ENCODE peak calls at places on chromosomes 5 and 9, in ten cellular contexts. Z is epithelial cell of esophagus, A is mucosa of descending colon, I is pancreas, W is OCI-LY7, Q is left ventricle myocardium inferior, L is GM12865, O is thyroid gland, G is progenitor cell of endocrine pancreas, X is fibroblast of the aortic adventitia. R is an unnamed sample.

GRCh38 chr9:136769710-136770191 is 5.4 kb upstream of the LCN15 start:
- DNase-seq in O (no peak), Q (no peak), L (peak), I (no peak), X (no peak), A (peak), W (peak), G (no peak), Z (peak), R (peak)

GRCh38 chr5:118651002-118651401 is 337.3 kb downstream of the DTWD2 start:
- DNase-seq in O (no peak), X (no peak), G (no peak), A (no peak), L (no peak), W (no peak), Q (no peak), I (no peak), Z (no peak), R (no peak)

GRCh38 chr5:53031695-53032096 is 42.5 kb downstream of the ITGA2 start:
- DNase-seq in Q (no peak), O (no peak), Z (peak), X (peak), W (no peak), I (no peak), L (no peak), G (no peak), A (no peak), R (no peak)

GRCh38 chr5:134427540-134428041 is 15.9 kb upstream of the CDKN2AIPNL start:
- DNase-seq in A (no peak), Q (no peak), X (no peak), I (no peak), Z (no peak), G (no peak), L (no peak), W (no peak), O (no peak), R (no peak)

GRCh38 chr5:16819522-16820167 is 116.4 kb downstream of the MYO10 start:
- DNase-seq in W (no peak), Z (peak), G (no peak), A (no peak), Q (no peak), I (no peak), O (no peak), L (no peak), X (peak), R (no peak)

GRCh38 chr9:114367823-114368609 is 19.8 kb downstream of the AKNA start:
- DNase-seq in Z (no peak), A (no peak), L (no peak), O (no peak), I (no peak), G (no peak), W (no peak), Q (no peak), X (no peak), R (no peak)

GRCh38 chr9:15373201-15373530 is 49.5 kb upstream of the SNAPC3 start:
- DNase-seq in L (no peak), A (no peak), Z (no peak), W (no peak), O (no peak), Q (no peak), G (no peak), I (no peak), X (peak), R (no peak)

GRCh38 chr9:114588150-114588663 is 638 bp downstream of the ATP6V1G1 start:
- DNase-seq in L (peak), O (peak), Q (no peak), Z (no peak), A (no peak), W (peak), X (peak), G (no peak), I (no peak), R (no peak)

GRCh38 chr9:116327702-116328440 is 174.3 kb downstream of the PAPPA start:
- DNase-seq in G (no peak), Q (no peak), W (no peak), A (no peak), X (peak), O (no peak), L (no peak), I (no peak), Z (no peak), R (no peak)

GRCh38 chr5:35854248-35854647 is 2.4 kb upstream of the IL7R start:
- DNase-seq in L (peak), O (no peak), W (no peak), G (no peak), Z (no peak), A (no peak), I (no peak), X (no peak), Q (no peak), R (no peak)

GRCh38 chr5:9249231-9249630 is 296.6 kb downstream of the SEMA5A start:
- DNase-seq in Z (no peak), L (no peak), W (no peak), A (no peak), O (no peak), X (no peak), I (no peak), G (no peak), Q (no peak), R (no peak)

GRCh38 chr5:128199104-128199503 is 115.5 kb downstream of the SLC12A2 start:
- DNase-seq in X (peak), Z (peak), O (no peak), L (no peak), G (no peak), W (no peak), Q (no peak), A (no peak), I (peak), R (no peak)

GRCh38 chr9:14515564-14516198 is 177.6 kb downstream of the ZDHHC21 start:
- DNase-seq in Q (no peak), G (no peak), A (no peak), Z (no peak), I (no peak), L (no peak), X (no peak), O (no peak), W (no peak), R (no peak)

GRCh38 chr9:70073193-70073592 is 29.5 kb downstream of the MAMDC2 start:
- DNase-seq in Z (no peak), W (no peak), O (no peak), X (peak), I (no peak), G (no peak), A (no peak), Q (no peak), L (no peak), R (no peak)

GRCh38 chr9:109906766-109907382 is 126.9 kb downstream of the PALM2AKAP2 start:
- DNase-seq in O (no peak), W (peak), I (no peak), X (peak), Z (peak), L (peak), A (no peak), Q (no peak), G (no peak), R (no peak)

GRCh38 chr5:54637654-54638053 is 120.1 kb downstream of the SNX18 start:
- DNase-seq in Z (no peak), G (no peak), A (no peak), L (no peak), X (peak), I (no peak), Q (peak), W (no peak), O (peak), R (no peak)

GRCh38 chr5:134458234-134458633 is 46.6 kb upstream of the CDKN2AIPNL start:
- DNase-seq in G (no peak), I (no peak), O (peak), Z (peak), Q (peak), A (peak), W (no peak), X (peak), L (no peak), R (no peak)

GRCh38 chr5:28779161-28779754 is 1740.9 kb upstream of the CDH9 start:
- DNase-seq in Q (no peak), L (no peak), O (no peak), A (no peak), I (no peak), G (no peak), W (no peak), Z (peak), X (no peak), R (no peak)

GRCh38 chr5:69512740-69513260 is 20.2 kb downstream of the OCLN start:
- DNase-seq in I (no peak), G (no peak), O (no peak), L (no peak), X (peak), W (no peak), Q (no peak), A (no peak), Z (peak), R (no peak)

GRCh38 chr5:174533127-174533453 is 191.3 kb upstream of the MSX2 start:
- DNase-seq in X (no peak), I (no peak), A (no peak), L (no peak), Q (no peak), W (no peak), Z (peak), O (no peak), G (no peak), R (no peak)

GRCh38 chr5:68225188-68225910 is 9.8 kb downstream of the PIK3R1 start:
- DNase-seq in I (peak), G (no peak), A (peak), W (no peak), O (peak), X (peak), L (no peak), Z (peak), Q (peak), R (no peak)

GRCh38 chr5:52283221-52283620 is 504.5 kb upstream of the ITGA1 start:
- DNase-seq in O (no peak), I (peak), A (no peak), X (no peak), L (no peak), Q (no peak), Z (peak), G (no peak), W (no peak), R (no peak)

GRCh38 chr5:60652206-60652605 is 47.8 kb downstream of the DEPDC1B start:
- DNase-seq in L (no peak), W (no peak), A (no peak), Q (no peak), O (no peak), Z (peak), X (peak), G (no peak), I (no peak), R (no peak)

GRCh38 chr9:93096811-93097382 is 880 bp downstream of the CARD19 start:
- DNase-seq in G (no peak), A (no peak), X (no peak), Q (no peak), I (no peak), O (no peak), W (no peak), L (no peak), Z (no peak), R (no peak)

GRCh38 chr9:104868687-104869404 is 59.1 kb downstream of the ABCA1 start:
- DNase-seq in Z (peak), Q (peak), X (peak), O (peak), A (peak), L (peak), G (no peak), W (peak), I (peak), R (peak)

GRCh38 chr9:108815156-108815555 is 40.6 kb downstream of the ACTL7B start:
- DNase-seq in X (no peak), A (no peak), Q (no peak), L (no peak), W (no peak), G (no peak), Z (peak), I (no peak), O (no peak), R (no peak)

GRCh38 chr9:21711504-21711903 is 90.9 kb upstream of the MTAP start:
- DNase-seq in X (no peak), A (no peak), G (no peak), W (no peak), Q (no peak), I (no peak), O (no peak), Z (peak), L (peak), R (no peak)

GRCh38 chr5:92565673-92566072 is 1015.3 kb downstream of the NR2F1-AS1 start:
- DNase-seq in W (no peak), I (no peak), A (no peak), Z (no peak), X (no peak), L (no peak), O (no peak), G (no peak), Q (no peak), R (no peak)

GRCh38 chr5:132785864-132786263 is 8.8 kb upstream of the SEPTIN8 start:
- DNase-seq in L (no peak), Q (no peak), Z (no peak), G (no peak), I (no peak), O (no peak), X (no peak), W (no peak), A (no peak), R (no peak)

GRCh38 chr5:149322518-149322917 is 22.8 kb upstream of the GRPEL2 start:
- DNase-seq in O (no peak), Q (no peak), G (no peak), I (no peak), A (peak), W (no peak), X (no peak), Z (no peak), L (no peak), R (no peak)

GRCh38 chr5:174358276-174358675 is 312.8 kb downstream of the NSG2 start:
- DNase-seq in G (no peak), Q (no peak), L (no peak), I (no peak), Z (no peak), X (no peak), O (no peak), W (no peak), A (no peak), R (no peak)

GRCh38 chr5:147303976-147304375 is 69.2 kb downstream of the STK32A start:
- DNase-seq in X (peak), A (no peak), I (no peak), O (peak), Q (no peak), Z (peak), L (no peak), W (no peak), G (no peak), R (no peak)

GRCh38 chr9:125524522-125524921 is 182.5 kb downstream of the MAPKAP1 start:
- DNase-seq in W (no peak), X (no peak), Z (no peak), O (no peak), Q (no peak), G (no peak), I (no peak), A (no peak), L (no peak), R (no peak)

GRCh38 chr9:32581512-32582143 is 8.7 kb upstream of the NDUFB6 start:
- DNase-seq in O (peak), W (peak), L (peak), X (peak), Q (no peak), I (peak), Z (peak), A (no peak), G (peak), R (peak)

GRCh38 chr9:120839146-120839545 is 3.6 kb downstream of the PSMD5 start:
- DNase-seq in Q (no peak), L (no peak), A (no peak), W (no peak), G (no peak), I (no peak), O (no peak), Z (no peak), X (peak), R (no peak)

GRCh38 chr9:21454149-21454548 is 13.9 kb downstream of the IFNA1 start:
- DNase-seq in I (no peak), L (no peak), A (no peak), G (no peak), Z (peak), O (no peak), W (no peak), Q (no peak), X (peak), R (no peak)

GRCh38 chr5:109455598-109456096 is 45.9 kb upstream of the PJA2 start:
- DNase-seq in Q (no peak), O (peak), I (no peak), G (no peak), X (peak), L (peak), W (no peak), A (no peak), Z (peak), R (peak)

GRCh38 chr9:29211681-29212589 is 1638.7 kb upstream of the C9orf72 start:
- DNase-seq in Q (no peak), W (no peak), L (peak), X (peak), A (peak), G (peak), O (peak), Z (peak), I (peak), R (peak)

GRCh38 chr5:168234133-168234532 is 57.3 kb upstream of the WWC1 start:
- DNase-seq in A (no peak), O (no peak), Q (no peak), I (no peak), X (no peak), L (no peak), W (no peak), G (no peak), Z (peak), R (no peak)

GRCh38 chr5:2238732-2239131 is 356.0 kb upstream of the IRX4 start:
- DNase-seq in O (no peak), Z (no peak), I (no peak), Q (no peak), G (no peak), A (no peak), L (no peak), W (no peak), X (no peak), R (no peak)

GRCh38 chr5:172162348-172162747 is 25.7 kb downstream of the STK10 start:
- DNase-seq in G (no peak), L (no peak), Q (no peak), W (no peak), A (no peak), O (no peak), I (no peak), X (peak), Z (no peak), R (no peak)
- TF ChIP-seq CTCF in G (no peak), L (no peak), Q (no peak), W (no peak), A (no peak), O (no peak), I (no peak), X (peak), Z (no peak), R (no peak)

GRCh38 chr5:145976431-145977155 is 40.2 kb downstream of the SH3RF2 start:
- DNase-seq in O (peak), Z (peak), L (peak), Q (no peak), A (no peak), I (no peak), X (peak), G (no peak), W (no peak), R (no peak)

GRCh38 chr5:145975361-145976066 is 39.1 kb downstream of the SH3RF2 start:
- DNase-seq in A (no peak), X (peak), W (no peak), Q (no peak), O (peak), L (peak), I (peak), G (no peak), Z (peak), R (no peak)

GRCh38 chr5:145971701-145972100 is 35.3 kb downstream of the SH3RF2 start:
- DNase-seq in O (no peak), L (no peak), A (no peak), W (no peak), Z (no peak), I (no peak), Q (no peak), X (no peak), G (no peak), R (no peak)

GRCh38 chr5:145978171-145978570 is 41.8 kb downstream of the SH3RF2 start:
- DNase-seq in A (no peak), W (no peak), I (no peak), L (no peak), Z (no peak), O (no peak), Q (no peak), G (no peak), X (no peak), R (no peak)

DNA sequence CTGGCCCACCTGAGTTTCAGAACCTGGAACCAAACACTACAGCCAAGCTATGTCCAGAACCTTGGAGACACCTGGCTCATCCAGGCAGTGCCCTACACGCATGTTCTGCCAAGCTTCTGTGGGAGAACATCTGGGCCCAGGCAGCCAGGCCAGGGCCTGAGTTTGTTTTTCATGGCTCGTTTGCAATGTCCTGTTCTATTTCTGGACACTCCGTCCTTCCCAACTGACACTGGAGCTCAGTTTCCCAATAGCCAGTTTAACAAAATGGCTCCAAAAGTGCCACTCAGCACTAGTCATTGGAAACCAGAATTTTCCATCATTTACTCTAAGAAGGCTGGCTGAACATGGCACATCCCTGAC is 38.6 kb downstream of the SH3RF2 start:
- DNase-seq in A (no peak), Q (peak), L (no peak), G (no peak), X (no peak), O (no peak), Z (no peak), W (no peak), I (peak), R (no peak)
- TF ChIP-seq CTCF in A (no peak), Q (no peak), L (no peak), G (no peak), X (no peak), O (no peak), Z (no peak), W (no peak), I (no peak), R (no peak)

GRCh38 chr5:157986431-157986990 is 127.6 kb upstream of the CLINT1 start:
- DNase-seq in A (no peak), L (no peak), Q (no peak), Z (no peak), O (no peak), G (no peak), W (no peak), X (no peak), I (no peak), R (no peak)
- TF ChIP-seq CTCF in A (no peak), L (no peak), Q (no peak), Z (no peak), O (no peak), G (no peak), W (no peak), X (no peak), I (no peak), R (no peak)

GRCh38 chr5:143700994-143701393 is 111.0 kb upstream of the HMHB1 start:
- DNase-seq in Q (no peak), G (no peak), A (no peak), W (no peak), Z (no peak), I (no peak), X (no peak), O (no peak), L (no peak), R (no peak)
- TF ChIP-seq CTCF in Q (peak), G (no peak), A (no peak), W (no peak), Z (no peak), I (no peak), X (peak), O (no peak), L (no peak), R (no peak)

GRCh38 chr9:81602887-81603680 is 86.3 kb downstream of the TLE1 start:
- DNase-seq in L (no peak), Q (no peak), X (no peak), O (no peak), A (no peak), I (no peak), Z (no peak), G (no peak), W (no peak), R (no peak)

GRCh38 chr9:81597749-81598497 is 91.4 kb downstream of the TLE1 start:
- DNase-seq in L (no peak), O (no peak), W (no peak), A (no peak), Q (no peak), Z (no peak), X (no peak), G (no peak), I (no peak), R (no peak)

GRCh38 chr9:81601639-81602623 is 87.4 kb downstream of the TLE1 start:
- DNase-seq in Q (no peak), W (no peak), L (peak), G (no peak), I (no peak), A (no peak), O (no peak), Z (peak), X (no peak), R (no peak)

GRCh38 chr9:81599837-81600236 is 89.5 kb downstream of the TLE1 start:
- DNase-seq in L (no peak), Z (no peak), G (no peak), A (no peak), X (peak), Q (no peak), W (no peak), O (no peak), I (no peak), R (no peak)

GRCh38 chr9:81600631-81601030 is 88.7 kb downstream of the TLE1 start:
- DNase-seq in O (no peak), X (no peak), W (no peak), G (no peak), L (no peak), Q (no peak), I (no peak), A (no peak), Z (no peak), R (no peak)
- TF ChIP-seq CTCF in O (no peak), X (no peak), W (no peak), G (no peak), L (no peak), Q (no peak), I (no peak), A (no peak), Z (no peak), R (no peak)

GRCh38 chr5:124675921-124676846 is 70.3 kb downstream of the ZNF608 start:
- DNase-seq in Q (no peak), G (no peak), A (no peak), Z (no peak), I (no peak), X (peak), W (no peak), O (no peak), L (no peak), R (no peak)
- TF ChIP-seq CTCF in Q (no peak), G (no peak), A (no peak), Z (no peak), I (no peak), X (no peak), W (no peak), O (no peak), L (no peak), R (no peak)

DNA sequence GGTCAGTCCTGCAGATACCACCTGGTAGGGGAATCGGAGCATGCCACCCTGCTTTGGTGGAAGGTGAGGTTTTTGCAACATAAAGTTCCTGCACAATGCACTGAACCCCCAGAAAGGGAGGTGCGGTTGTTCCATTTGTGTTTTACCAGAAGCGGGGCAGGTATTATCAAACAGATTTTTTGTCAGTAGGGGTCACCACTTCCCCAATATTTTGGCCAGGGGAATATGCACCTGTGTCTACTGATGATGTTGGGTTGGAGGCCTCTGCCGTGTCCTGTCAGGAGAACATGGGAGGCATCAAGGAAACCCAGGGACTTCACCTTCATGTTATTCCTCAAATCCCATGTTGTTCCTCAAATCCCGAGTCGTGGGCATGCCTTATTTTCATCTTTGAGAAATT is 438.7 kb downstream of the NTRK2 start:
- DNase-seq in O (no peak), G (no peak), Q (no peak), Z (no peak), W (peak), X (no peak), L (no peak), I (no peak), A (no peak), R (no peak)
- TF ChIP-seq CTCF in O (no peak), G (no peak), Q (no peak), Z (no peak), W (no peak), X (no peak), L (no peak), I (no peak), A (no peak), R (no peak)